ENCODE peak calls at places on chromosomes 5 and 9, in ten cellular contexts. R, H, S, U, D, P, A, N, W and E are unnamed samples. For H3K4me1, the result is how much of the 10 kb centered on the place peaks cover.

GRCh38 chr9:104905931-104906330 is 22.0 kb downstream of the ABCA1 start:
- DNase-seq in N (no peak), D (no peak), R (no peak), U (no peak), A (no peak), P (no peak), W (no peak), H (no peak), S (no peak), E (no peak)

GRCh38 chr9:97188545-97188944 is 118.9 kb upstream of the CCDC180 start:
- DNase-seq in W (no peak), D (no peak), R (no peak), H (no peak), A (no peak), P (no peak), N (no peak), S (no peak), U (no peak), E (no peak)

GRCh38 chr5:19608434-19608833 is 379.6 kb downstream of the CDH18 start:
- DNase-seq in P (no peak), H (no peak), D (no peak), A (no peak), U (no peak), R (no peak), W (no peak), N (no peak), S (no peak), E (no peak)

GRCh38 chr5:57785946-57786345 is 303.3 kb upstream of the ACTBL2 start:
- DNase-seq in N (no peak), H (no peak), P (no peak), W (no peak), D (no peak), A (no peak), U (no peak), S (no peak), R (no peak), E (no peak)

GRCh38 chr5:59099270-59099994 is 516.6 kb downstream of the RAB3C start:
- DNase-seq in S (no peak), H (no peak), A (no peak), P (no peak), R (no peak), U (peak), W (no peak), D (no peak), N (no peak), E (no peak)

GRCh38 chr9:29209748-29210276 is 1636.5 kb upstream of the C9orf72 start:
- DNase-seq in R (no peak), N (no peak), S (no peak), W (no peak), P (no peak), A (no peak), D (no peak), U (no peak), H (no peak), E (no peak)

GRCh38 chr9:78234810-78235209 is 1.1 kb upstream of the CEP78 start:
- DNase-seq in W (no peak), H (no peak), S (no peak), N (no peak), D (no peak), U (no peak), P (no peak), A (no peak), R (no peak), E (no peak)

GRCh38 chr5:157563373-157564148 is 12.0 kb downstream of the ADAM19 start:
- DNase-seq in N (no peak), U (no peak), H (no peak), D (no peak), W (no peak), R (no peak), A (no peak), S (no peak), P (no peak), E (no peak)

GRCh38 chr5:106634375-106634774 is 1036.4 kb downstream of the EFNA5 start:
- DNase-seq in A (no peak), H (no peak), R (no peak), S (no peak), D (no peak), N (no peak), W (no peak), P (no peak), U (no peak), E (no peak)

GRCh38 chr5:128074171-128074570 is 9.4 kb upstream of the SLC12A2 start:
- DNase-seq in H (no peak), R (no peak), W (no peak), P (no peak), S (no peak), U (no peak), N (no peak), D (no peak), A (no peak), E (no peak)

GRCh38 chr5:179679014-179679674 is 1.7 kb downstream of the CBY3 start:
- DNase-seq in P (peak), S (peak), R (peak), D (peak), A (peak), N (no peak), H (no peak), U (no peak), W (peak), E (peak)

GRCh38 chr5:157390179-157390923 is 69.7 kb upstream of the NIPAL4 start:
- DNase-seq in P (no peak), U (peak), W (peak), A (peak), R (peak), N (no peak), H (peak), S (peak), D (no peak), E (no peak)

GRCh38 chr9:131997779-131998178 is 81.9 kb downstream of the MED27 start:
- DNase-seq in S (peak), W (no peak), D (no peak), R (no peak), N (no peak), P (no peak), U (no peak), A (no peak), H (no peak), E (no peak)

GRCh38 chr5:160349249-160349965 is 21.0 kb downstream of the C1QTNF2 start:
- DNase-seq in R (no peak), P (no peak), A (no peak), D (no peak), H (no peak), W (peak), S (no peak), U (no peak), N (no peak), E (no peak)

GRCh38 chr5:98735806-98736507 is 37.5 kb upstream of the RGMB start:
- DNase-seq in H (no peak), U (no peak), A (no peak), W (no peak), S (no peak), P (no peak), N (no peak), D (no peak), R (no peak), E (no peak)

GRCh38 chr9:99778308-99778707 is 43.4 kb upstream of the NR4A3 start:
- DNase-seq in N (no peak), S (no peak), H (peak), P (no peak), R (no peak), D (peak), U (no peak), A (no peak), W (no peak), E (no peak)

GRCh38 chr9:4038182-4038723 is 261.6 kb downstream of the GLIS3 start:
- DNase-seq in A (no peak), P (no peak), S (no peak), R (no peak), D (no peak), H (peak), N (no peak), U (no peak), W (no peak), E (no peak)

GRCh38 chr5:68261174-68262021 is 45.8 kb downstream of the PIK3R1 start:
- DNase-seq in S (no peak), N (no peak), A (no peak), D (no peak), U (no peak), W (no peak), H (no peak), P (no peak), R (no peak), E (no peak)

GRCh38 chr9:128899566-128900322 is 17.8 kb downstream of the LRRC8A start:
- DNase-seq in S (no peak), N (no peak), R (peak), W (no peak), D (no peak), U (no peak), P (no peak), H (no peak), A (no peak), E (no peak)

GRCh38 chr5:172692981-172693380 is 51.9 kb downstream of the NEURL1B start:
- DNase-seq in U (no peak), P (no peak), H (no peak), A (no peak), N (no peak), D (no peak), S (no peak), R (no peak), W (no peak), E (peak)

GRCh38 chr5:179406031-179406681 is 60.9 kb upstream of the ADAMTS2 start:
- DNase-seq in D (no peak), P (no peak), R (no peak), W (no peak), H (no peak), U (no peak), A (no peak), S (no peak), N (no peak), E (no peak)

GRCh38 chr9:38343037-38343436 is 49.5 kb upstream of the ALDH1B1 start:
- DNase-seq in D (no peak), W (no peak), N (no peak), H (no peak), R (no peak), P (no peak), U (no peak), S (no peak), A (no peak), E (no peak)

GRCh38 chr5:8857051-8857450 is 688.8 kb downstream of the SEMA5A start:
- DNase-seq in H (no peak), S (no peak), U (no peak), D (no peak), R (no peak), P (no peak), W (no peak), N (no peak), A (no peak), E (no peak)

GRCh38 chr9:121675381-121675780 is 23.9 kb downstream of the DAB2IP start:
- DNase-seq in W (no peak), N (no peak), R (no peak), D (no peak), U (no peak), A (no peak), S (no peak), H (no peak), P (no peak), E (peak)

GRCh38 chr5:150575745-150576448 is 64.6 kb upstream of the SYNPO start:
- DNase-seq in W (no peak), U (no peak), R (no peak), A (no peak), H (no peak), S (no peak), P (peak), N (no peak), D (no peak), E (no peak)

GRCh38 chr5:39177629-39177959 is 41.8 kb downstream of the FYB1 start:
- DNase-seq in U (no peak), W (no peak), P (no peak), S (no peak), D (no peak), R (no peak), H (no peak), A (no peak), N (peak), E (no peak)

GRCh38 chr9:134660407-134660806 is 18.8 kb downstream of the COL5A1 start:
- DNase-seq in R (no peak), W (no peak), S (no peak), D (peak), A (no peak), U (no peak), H (peak), P (no peak), N (no peak), E (no peak)

GRCh38 chr5:154254886-154255285 is 64.4 kb downstream of the GALNT10 start:
- DNase-seq in R (no peak), N (no peak), S (no peak), A (no peak), D (no peak), U (no peak), P (no peak), H (no peak), W (no peak), E (no peak)

GRCh38 chr9:71778085-71778484 is 9.8 kb upstream of the CEMIP2 start:
- DNase-seq in W (no peak), U (peak), S (no peak), A (no peak), R (no peak), N (no peak), H (no peak), D (no peak), P (no peak), E (no peak)

GRCh38 chr5:175181331-175181730 is 262.7 kb downstream of the DRD1 start:
- DNase-seq in U (no peak), R (no peak), N (no peak), W (no peak), S (no peak), H (no peak), P (no peak), A (no peak), D (no peak), E (no peak)

GRCh38 chr9:26210338-26210851 is 532.2 kb upstream of the TUSC1 start:
- DNase-seq in N (no peak), A (no peak), U (no peak), W (no peak), R (no peak), P (no peak), S (no peak), H (no peak), D (no peak), E (no peak)

GRCh38 chr5:143019614-143020515 is 249.7 kb downstream of the ARHGAP26 start:
- DNase-seq in S (no peak), A (no peak), U (no peak), W (no peak), N (peak), H (no peak), R (no peak), D (no peak), P (no peak), E (no peak)

GRCh38 chr9:13481274-13481673 is 201.8 kb upstream of the MPDZ start:
- DNase-seq in N (no peak), A (no peak), U (no peak), P (no peak), H (no peak), W (no peak), D (no peak), R (no peak), S (no peak), E (no peak)

GRCh38 chr5:172769324-172769597 is 1.7 kb downstream of the DUSP1 start:
- DNase-seq in H (no peak), R (no peak), A (no peak), U (no peak), D (no peak), W (no peak), P (no peak), S (no peak), N (no peak), E (no peak)

GRCh38 chr5:1068204-1068894 is 43.5 kb downstream of the SLC12A7 start:
- DNase-seq in H (no peak), W (no peak), N (no peak), R (no peak), P (no peak), D (no peak), S (no peak), A (no peak), U (no peak), E (no peak)

GRCh38 chr9:120730661-120731514 is 16.6 kb upstream of the MEGF9 start:
- DNase-seq in N (no peak), D (no peak), H (no peak), W (no peak), U (peak), S (peak), A (no peak), P (no peak), R (no peak), E (no peak)

GRCh38 chr9:95936579-95937075 is 61.1 kb downstream of the ERCC6L2 start:
- DNase-seq in A (no peak), S (no peak), H (no peak), U (no peak), D (no peak), R (no peak), W (no peak), N (no peak), P (no peak), E (no peak)

GRCh38 chr5:125914471-125914870 is 508.7 kb upstream of the GRAMD2B start:
- DNase-seq in A (no peak), D (no peak), W (no peak), H (no peak), P (no peak), U (no peak), N (no peak), R (no peak), S (no peak), E (no peak)

GRCh38 chr5:65084774-65085173 is 316.0 kb downstream of the CWC27 start:
- DNase-seq in A (no peak), P (no peak), H (no peak), U (no peak), N (no peak), W (no peak), S (no peak), R (no peak), D (no peak), E (no peak)

GRCh38 chr5:1476181-1476966 is 31.1 kb upstream of the SLC6A3 start:
- DNase-seq in R (no peak), H (no peak), A (no peak), N (no peak), U (no peak), P (peak), S (no peak), W (no peak), D (no peak), E (peak)

GRCh38 chr9:112382066-112382465 is 2.2 kb downstream of the HSDL2 start:
- DNase-seq in A (no peak), D (no peak), H (no peak), R (no peak), S (no peak), N (no peak), U (no peak), P (no peak), W (no peak), E (no peak)

GRCh38 chr9:112382501-112383364 is 2.8 kb downstream of the HSDL2 start:
- DNase-seq in S (no peak), H (no peak), A (no peak), R (no peak), N (no peak), P (no peak), D (no peak), W (no peak), U (peak), E (no peak)

GRCh38 chr9:112380102-112380581 is at the start of gene HSDL2:
- DNase-seq in N (no peak), W (no peak), H (no peak), P (no peak), A (no peak), U (no peak), R (peak), S (peak), D (peak), E (no peak)

GRCh38 chr9:112379177-112380101 is 469 bp upstream of the HSDL2 start:
- DNase-seq in H (peak), W (peak), A (peak), P (peak), N (peak), S (peak), D (peak), R (peak), U (peak), E (peak)

GRCh38 chr9:112380771-112381181 is 868 bp downstream of the HSDL2 start:
- DNase-seq in D (no peak), U (peak), W (no peak), R (no peak), N (peak), H (no peak), P (no peak), A (no peak), S (no peak), E (no peak)
- TF ChIP-seq POLR2A in D (no peak), U (peak), W (no peak), R (no peak), N (no peak), H (no peak), P (no peak), A (no peak), S (no peak), E (no peak)

DNA sequence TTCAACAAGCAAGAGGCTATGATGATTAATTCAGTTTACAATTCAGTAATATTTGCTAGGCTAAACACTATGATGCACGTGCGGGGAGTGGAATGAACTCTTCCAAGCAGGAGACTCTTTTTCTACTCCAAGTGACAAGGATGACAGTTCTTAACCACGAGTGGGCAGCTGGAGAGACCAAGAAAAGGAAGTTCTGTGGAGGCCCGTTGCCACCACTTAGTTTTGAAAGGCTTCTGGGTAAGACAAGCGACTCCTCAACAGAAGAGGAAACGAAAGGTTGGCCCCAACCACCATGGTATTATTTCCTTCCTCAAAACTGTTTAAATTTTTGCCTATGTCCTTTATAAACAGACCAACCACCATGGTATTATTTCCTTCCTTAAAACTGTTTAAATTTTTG is 2.8 kb downstream of the DCAF12 start:
- DNase-seq in S (peak), D (no peak), N (peak), P (no peak), U (no peak), H (no peak), A (no peak), R (peak), W (peak), E (peak)
- TF ChIP-seq POLR2AphosphoS5 in S (no peak), D (no peak), N (no peak), P (no peak), U (no peak), H (no peak), A (no peak), R (no peak), W (no peak), E (peak)

GRCh38 chr5:178205749-178206047 is 1.4 kb downstream of the HNRNPAB start:
- DNase-seq in A (no peak), S (no peak), H (no peak), R (no peak), D (no peak), U (no peak), P (no peak), N (no peak), W (no peak), E (no peak)
- H3K4me1 ChIP-seq in A (under half), S (half or more), H (under half), R (under half), D (under half), U (under half), P (under half), N (under half), W (under half), E (half or more)

GRCh38 chr5:134578578-134579283 is 53.3 kb downstream of the JADE2 start:
- DNase-seq in U (no peak), A (no peak), R (no peak), D (no peak), W (no peak), S (no peak), N (no peak), H (no peak), P (no peak), E (peak)

GRCh38 chr5:134575316-134575715 is 49.8 kb downstream of the JADE2 start:
- DNase-seq in N (no peak), A (no peak), S (no peak), U (no peak), W (no peak), H (no peak), P (no peak), R (no peak), D (no peak), E (no peak)

GRCh38 chr5:134576386-134577021 is 51.0 kb downstream of the JADE2 start:
- DNase-seq in H (no peak), U (no peak), N (no peak), R (no peak), S (no peak), D (no peak), W (no peak), A (no peak), P (no peak), E (no peak)

GRCh38 chr5:134577796-134578577 is 52.5 kb downstream of the JADE2 start:
- DNase-seq in R (peak), W (peak), P (peak), H (peak), D (peak), U (peak), S (peak), N (no peak), A (peak), E (peak)

DNA sequence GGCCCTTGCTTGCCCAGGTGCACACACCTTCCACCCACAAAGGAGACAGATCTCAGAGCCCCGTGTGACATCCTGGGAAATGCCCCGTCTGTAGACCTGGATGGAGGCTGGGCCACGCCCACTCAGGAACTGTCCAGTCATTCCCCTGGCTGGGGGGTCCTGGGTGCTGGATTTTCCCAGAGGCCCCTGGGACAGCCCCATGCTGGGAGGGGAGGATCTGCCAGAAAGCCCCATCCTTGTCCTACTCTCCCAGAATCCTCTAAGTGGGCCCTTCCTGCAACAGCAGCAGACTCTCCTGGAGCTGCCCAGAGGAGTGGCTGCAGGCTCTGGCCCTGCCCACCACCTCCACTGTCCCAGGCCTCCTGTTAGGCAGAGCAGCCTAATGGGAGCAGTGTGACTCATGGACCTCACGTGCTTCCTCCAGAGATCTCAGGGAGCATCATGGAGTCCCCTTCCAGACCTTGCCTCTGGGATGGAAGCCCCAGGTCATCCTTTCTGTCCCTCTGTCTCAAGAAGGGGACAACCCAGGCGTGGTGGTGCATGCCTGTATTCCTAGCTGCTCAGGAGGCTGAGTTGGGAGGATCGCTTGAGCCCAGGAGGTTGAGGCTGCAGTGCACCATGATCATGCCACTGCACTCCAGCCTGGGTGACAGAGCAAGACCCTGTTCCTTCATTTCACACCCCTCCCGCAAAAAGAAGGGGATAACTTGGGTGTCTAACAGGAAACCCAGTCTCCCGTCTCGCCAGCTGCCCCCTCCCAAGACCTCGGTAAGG is 51.7 kb downstream of the JADE2 start:
- DNase-seq in N (no peak), W (no peak), S (no peak), H (no peak), U (no peak), A (no peak), D (no peak), R (no peak), P (no peak), E (no peak)
- TF ChIP-seq POLR2A in N (no peak), W (no peak), S (no peak), H (no peak), U (no peak), A (no peak), D (no peak), R (no peak), P (no peak), E (no peak)